ENCODE peak calls at places on chromosomes 13 and 19, in eight cellular contexts. G, L, S, Z, Q, B, F and Y are unnamed samples.

GRCh38 chr19:5017235-5017634 is 48.3 kb downstream of the KDM4B start:
- DNase-seq in G (no peak), L (no peak), S (no peak), Z (no peak), Q (no peak), B (peak), F (no peak), Y (no peak)

GRCh38 chr19:35755550-35756371 is 1.1 kb downstream of the HSPB6 start:
- DNase-seq in G (peak), L (no peak), S (no peak), Z (peak), Q (peak), B (no peak), F (peak), Y (peak)

GRCh38 chr13:69857188-69857821 is 250.3 kb upstream of the ATXN8OS start:
- DNase-seq in G (no peak), L (no peak), S (no peak), Z (no peak), Q (no peak), B (peak), F (no peak), Y (peak)

GRCh38 chr19:33508941-33509614 is 12.5 kb downstream of the PEPD start:
- DNase-seq in G (no peak), L (no peak), S (no peak), Z (peak), Q (no peak), B (no peak), F (no peak), Y (no peak)

GRCh38 chr19:33463194-33463593 is 58.4 kb downstream of the PEPD start:
- DNase-seq in G (peak), L (peak), S (no peak), Z (no peak), Q (no peak), B (no peak), F (peak), Y (no peak)

GRCh38 chr13:25756916-25757315 is 294.9 kb downstream of the SHISA2 start:
- DNase-seq in G (peak), L (no peak), S (no peak), Z (no peak), Q (no peak), B (no peak), F (no peak), Y (no peak)

GRCh38 chr19:40392894-40393517 is 3.0 kb upstream of the HIPK4 start:
- DNase-seq in G (no peak), L (no peak), S (no peak), Z (no peak), Q (no peak), B (peak), F (no peak), Y (no peak)

GRCh38 chr19:7099597-7099921 is 30.1 kb downstream of the ZNF557 start:
- DNase-seq in G (no peak), L (peak), S (no peak), Z (no peak), Q (no peak), B (no peak), F (no peak), Y (peak)

GRCh38 chr13:113897966-113898365 is 34.1 kb upstream of the GAS6 start:
- DNase-seq in G (no peak), L (no peak), S (no peak), Z (no peak), Q (no peak), B (no peak), F (no peak), Y (no peak)

GRCh38 chr19:38769635-38770211 is 3.6 kb downstream of the LGALS7 start:
- DNase-seq in G (peak), L (peak), S (peak), Z (peak), Q (peak), B (peak), F (peak), Y (peak)

GRCh38 chr13:114149774-114150740 is 17.6 kb upstream of the RASA3 start:
- DNase-seq in G (no peak), L (no peak), S (no peak), Z (no peak), Q (no peak), B (no peak), F (no peak), Y (no peak)

GRCh38 chr13:33577037-33577436 is 240.9 kb upstream of the RFC3 start:
- DNase-seq in G (no peak), L (no peak), S (no peak), Z (no peak), Q (no peak), B (no peak), F (no peak), Y (no peak)

GRCh38 chr19:6230991-6231448 is 48.8 kb downstream of the MLLT1 start:
- DNase-seq in G (no peak), L (no peak), S (no peak), Z (no peak), Q (no peak), B (no peak), F (no peak), Y (no peak)

GRCh38 chr19:9932835-9933234 is 3.5 kb downstream of the OLFM2 start:
- DNase-seq in G (no peak), L (no peak), S (no peak), Z (no peak), Q (no peak), B (no peak), F (no peak), Y (no peak)

GRCh38 chr19:18478545-18479311 is 40.8 kb upstream of the ISYNA1 start:
- DNase-seq in G (no peak), L (no peak), S (peak), Z (peak), Q (peak), B (peak), F (no peak), Y (no peak)

GRCh38 chr19:30783212-30783611 is 411.0 kb downstream of the ZNF536 start:
- DNase-seq in G (no peak), L (no peak), S (no peak), Z (no peak), Q (no peak), B (no peak), F (no peak), Y (no peak)

GRCh38 chr19:45981350-45981749 is 7.7 kb upstream of the NOVA2 start:
- DNase-seq in G (peak), L (no peak), S (no peak), Z (no peak), Q (no peak), B (no peak), F (no peak), Y (no peak)

GRCh38 chr19:21202865-21203494 is 61.1 kb downstream of the ZNF431 start:
- DNase-seq in G (peak), L (no peak), S (no peak), Z (no peak), Q (no peak), B (peak), F (peak), Y (peak)

GRCh38 chr19:18507727-18508440 is 14.0 kb downstream of the ELL start:
- DNase-seq in G (no peak), L (peak), S (no peak), Z (peak), Q (peak), B (no peak), F (no peak), Y (no peak)

GRCh38 chr13:112444001-112444311 is 67.8 kb downstream of the SPACA7 start:
- DNase-seq in G (peak), L (peak), S (no peak), Z (no peak), Q (peak), B (peak), F (peak), Y (peak)

GRCh38 chr19:55504981-55505380 is 16.7 kb downstream of the SSC5D start:
- DNase-seq in G (no peak), L (no peak), S (no peak), Z (no peak), Q (no peak), B (no peak), F (no peak), Y (no peak)

GRCh38 chr13:41900918-41901317 is 60.0 kb downstream of the VWA8 start:
- DNase-seq in G (no peak), L (no peak), S (no peak), Z (no peak), Q (no peak), B (no peak), F (no peak), Y (no peak)

GRCh38 chr19:51735759-51736449 is 12.1 kb upstream of the HAS1 start:
- DNase-seq in G (no peak), L (no peak), S (no peak), Z (peak), Q (peak), B (peak), F (no peak), Y (no peak)

GRCh38 chr13:105307776-105308175 is 1227.7 kb downstream of the EFNB2 start:
- DNase-seq in G (no peak), L (no peak), S (no peak), Z (no peak), Q (no peak), B (no peak), F (no peak), Y (no peak)

GRCh38 chr13:71320452-71320851 is 546.6 kb downstream of the DACH1 start:
- DNase-seq in G (peak), L (peak), S (peak), Z (no peak), Q (no peak), B (peak), F (no peak), Y (no peak)

GRCh38 chr13:98792784-98793183 is 40.3 kb upstream of the SLC15A1 start:
- DNase-seq in G (no peak), L (no peak), S (no peak), Z (no peak), Q (no peak), B (no peak), F (no peak), Y (no peak)

GRCh38 chr19:54469496-54469934 is 3.6 kb downstream of the CDC42EP5 start:
- DNase-seq in G (peak), L (no peak), S (no peak), Z (no peak), Q (no peak), B (no peak), F (no peak), Y (no peak)

GRCh38 chr13:30792257-30793000 is 57.1 kb downstream of the ALOX5AP start:
- DNase-seq in G (peak), L (peak), S (peak), Z (peak), Q (peak), B (peak), F (peak), Y (peak)

GRCh38 chr19:41697198-41697855 is 9.3 kb upstream of the CEACAM7 start:
- DNase-seq in G (peak), L (no peak), S (no peak), Z (no peak), Q (no peak), B (no peak), F (peak), Y (no peak)

GRCh38 chr19:33486407-33486806 is 35.2 kb downstream of the PEPD start:
- DNase-seq in G (no peak), L (no peak), S (no peak), Z (no peak), Q (no peak), B (no peak), F (no peak), Y (no peak)

GRCh38 chr19:46821512-46822359 is 28.9 kb downstream of the AP2S1 start:
- DNase-seq in G (peak), L (no peak), S (no peak), Z (no peak), Q (no peak), B (no peak), F (peak), Y (no peak)

GRCh38 chr13:49616688-49617065 is 11.6 kb upstream of the ARL11 start:
- DNase-seq in G (no peak), L (no peak), S (no peak), Z (no peak), Q (no peak), B (no peak), F (no peak), Y (no peak)

GRCh38 chr19:7916908-7917291 is 2.3 kb downstream of the TGFBR3L start:
- DNase-seq in G (no peak), L (no peak), S (no peak), Z (no peak), Q (no peak), B (no peak), F (no peak), Y (no peak)

GRCh38 chr13:52010890-52011689 is at the start of gene ATP7B:
- DNase-seq in G (peak), L (peak), S (no peak), Z (no peak), Q (peak), B (peak), F (peak), Y (peak)

GRCh38 chr13:108921238-108921637 is 291.8 kb downstream of the MYO16 start:
- DNase-seq in G (no peak), L (no peak), S (no peak), Z (no peak), Q (no peak), B (peak), F (no peak), Y (no peak)

GRCh38 chr13:100527644-100528043 is 60.9 kb downstream of the GGACT start:
- DNase-seq in G (peak), L (no peak), S (no peak), Z (no peak), Q (no peak), B (no peak), F (no peak), Y (no peak)

GRCh38 chr19:23440207-23440606 is 44.9 kb upstream of the ZNF91 start:
- DNase-seq in G (peak), L (no peak), S (no peak), Z (no peak), Q (no peak), B (peak), F (peak), Y (no peak)
- TF ChIP-seq CTCF in G (no peak), L (no peak), S (peak), Z (no peak), Q (no peak), B (peak), F (no peak), Y (no peak)

GRCh38 chr13:95098916-95099315 is 202.3 kb downstream of the ABCC4 start:
- DNase-seq in G (no peak), L (no peak), S (no peak), Z (no peak), Q (no peak), B (no peak), F (no peak), Y (no peak)
- TF ChIP-seq CTCF in G (no peak), L (no peak), S (no peak), Z (no peak), Q (no peak), B (no peak), F (no peak), Y (no peak)

GRCh38 chr19:17391371-17392151 is 2.4 kb downstream of the CCDC194 start:
- DNase-seq in G (peak), L (no peak), S (no peak), Z (no peak), Q (no peak), B (no peak), F (peak), Y (no peak)
- TF ChIP-seq CTCF in G (peak), L (no peak), S (no peak), Z (no peak), Q (no peak), B (no peak), F (peak), Y (no peak)

DNA sequence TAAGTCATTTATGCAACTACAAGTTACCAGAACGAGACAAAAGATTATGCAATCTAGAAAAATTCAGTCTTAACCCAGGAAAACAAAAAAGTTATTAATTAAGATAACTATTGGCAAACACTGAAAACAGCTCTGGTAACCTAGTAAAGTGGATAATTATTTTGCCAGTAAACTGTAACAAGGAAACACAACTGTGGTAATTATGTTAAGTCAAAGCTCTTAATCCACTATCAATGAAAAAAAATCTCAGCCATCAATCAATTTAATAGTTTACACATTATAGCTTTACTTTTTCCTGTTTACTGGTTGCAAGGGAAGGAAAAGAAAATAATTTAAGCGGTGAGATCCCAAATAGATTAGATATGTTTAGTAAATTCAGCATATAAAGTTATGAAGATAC is 11.2 kb downstream of the EXOSC8 start:
- DNase-seq in G (no peak), L (no peak), S (no peak), Z (no peak), Q (no peak), B (no peak), F (no peak), Y (no peak)
- TF ChIP-seq CTCF in G (no peak), L (no peak), S (no peak), Z (no peak), Q (no peak), B (no peak), F (no peak), Y (no peak)

GRCh38 chr19:49912965-49913685 is 15.9 kb upstream of the ATF5 start:
- DNase-seq in G (peak), L (no peak), S (no peak), Z (no peak), Q (no peak), B (peak), F (peak), Y (no peak)

GRCh38 chr19:49916839-49917733 is 11.9 kb upstream of the ATF5 start:
- DNase-seq in G (peak), L (no peak), S (no peak), Z (peak), Q (no peak), B (no peak), F (peak), Y (no peak)

GRCh38 chr19:49913720-49914119 is 15.3 kb upstream of the ATF5 start:
- DNase-seq in G (no peak), L (no peak), S (no peak), Z (no peak), Q (no peak), B (no peak), F (no peak), Y (no peak)

GRCh38 chr19:49918089-49918488 is 10.9 kb upstream of the ATF5 start:
- DNase-seq in G (no peak), L (no peak), S (no peak), Z (no peak), Q (no peak), B (no peak), F (no peak), Y (no peak)

DNA sequence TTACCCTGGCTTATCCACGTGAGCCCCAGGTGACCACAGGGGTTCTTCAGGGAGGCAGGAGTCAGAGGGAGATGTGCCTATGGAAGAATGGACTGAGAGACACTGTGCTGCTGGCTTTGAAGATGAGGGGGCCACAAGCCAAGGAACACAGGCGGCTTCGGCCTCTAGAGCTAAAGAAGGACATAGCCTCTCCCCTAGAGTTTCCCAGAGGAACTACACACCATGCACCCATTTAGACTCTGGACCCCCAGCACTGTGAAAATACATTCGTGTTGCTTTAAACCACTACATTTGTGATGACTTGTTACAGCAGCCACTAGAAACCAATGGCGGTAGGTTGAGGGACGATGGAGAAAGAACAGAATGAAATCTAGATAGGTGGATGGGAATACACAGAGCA is 13.7 kb upstream of the ATF5 start:
- DNase-seq in G (no peak), L (no peak), S (no peak), Z (no peak), Q (no peak), B (no peak), F (no peak), Y (no peak)
- TF ChIP-seq CTCF in G (peak), L (peak), S (no peak), Z (no peak), Q (no peak), B (peak), F (peak), Y (no peak)

GRCh38 chr13:74554581-74555290 is 420.5 kb upstream of the KLF12 start:
- DNase-seq in G (no peak), L (peak), S (no peak), Z (no peak), Q (no peak), B (no peak), F (no peak), Y (no peak)
- TF ChIP-seq CTCF in G (no peak), L (no peak), S (no peak), Z (no peak), Q (no peak), B (no peak), F (no peak), Y (no peak)